ENCODE peak calls at places on chromosome 1, in four cellular contexts. One of them, this sample, is unnamed.

GRCh38 chr1:203612932-203613682 is 13.5 kb upstream of the ATP2B4 start:
- DNase-seq in neural progenitor cell: no peak
- DNase-seq in left cardiac atrium: no peak
- DNase-seq in astrocyte of the spinal cord: no peak
- DNase-seq in this sample: no peak

GRCh38 chr1:198775606-198776005 is 136.8 kb downstream of the PTPRC start:
- DNase-seq in astrocyte of the spinal cord: peak; percentile 92
- DNase-seq in left cardiac atrium: no peak
- DNase-seq in neural progenitor cell: no peak
- DNase-seq in this sample: no peak

GRCh38 chr1:61174060-61174788 is 91.9 kb downstream of the NFIA start:
- DNase-seq in astrocyte of the spinal cord: no peak
- DNase-seq in left cardiac atrium: no peak
- DNase-seq in neural progenitor cell: no peak
- DNase-seq in this sample: no peak

GRCh38 chr1:227541129-227541528 is 22.2 kb upstream of the ZNF678 start:
- DNase-seq in left cardiac atrium: no peak
- DNase-seq in neural progenitor cell: no peak
- DNase-seq in astrocyte of the spinal cord: no peak
- DNase-seq in this sample: no peak

GRCh38 chr1:67652800-67653199 is 32.2 kb upstream of the GADD45A start:
- DNase-seq in left cardiac atrium: no peak
- DNase-seq in astrocyte of the spinal cord: peak; percentile 74
- DNase-seq in neural progenitor cell: no peak
- DNase-seq in this sample: peak; percentile 65

GRCh38 chr1:147577033-147577773 is 35.9 kb downstream of the BCL9 start:
- DNase-seq in astrocyte of the spinal cord: no peak
- DNase-seq in neural progenitor cell: no peak
- DNase-seq in left cardiac atrium: no peak
- DNase-seq in this sample: no peak

GRCh38 chr1:29650476-29650875 is 414.2 kb downstream of the PTPRU start:
- DNase-seq in left cardiac atrium: no peak
- DNase-seq in neural progenitor cell: no peak
- DNase-seq in astrocyte of the spinal cord: no peak
- DNase-seq in this sample: no peak

GRCh38 chr1:5273280-5274003 is 619.0 kb downstream of the AJAP1 start:
- DNase-seq in left cardiac atrium: no peak
- DNase-seq in neural progenitor cell: peak; percentile 33
- DNase-seq in astrocyte of the spinal cord: no peak
- DNase-seq in this sample: no peak

GRCh38 chr1:207938016-207938415 is 27.1 kb upstream of the CD34 start:
- DNase-seq in left cardiac atrium: peak; percentile 49
- DNase-seq in neural progenitor cell: no peak
- DNase-seq in astrocyte of the spinal cord: peak; percentile 65
- DNase-seq in this sample: peak; percentile 35

GRCh38 chr1:204077979-204078696 is 5.2 kb downstream of the SOX13 start:
- DNase-seq in left cardiac atrium: no peak
- DNase-seq in neural progenitor cell: peak; percentile 83
- DNase-seq in astrocyte of the spinal cord: no peak
- DNase-seq in this sample: no peak

GRCh38 chr1:154998818-154999650 is 3.6 kb upstream of the ZBTB7B start:
- DNase-seq in neural progenitor cell: peak; percentile 84
- DNase-seq in left cardiac atrium: peak; percentile 77
- DNase-seq in astrocyte of the spinal cord: peak; percentile 70
- DNase-seq in this sample: peak; percentile 82

GRCh38 chr1:157418659-157419058 is 133.7 kb downstream of the FCRL5 start:
- DNase-seq in neural progenitor cell: no peak
- DNase-seq in left cardiac atrium: no peak
- DNase-seq in astrocyte of the spinal cord: no peak
- DNase-seq in this sample: no peak

GRCh38 chr1:155022927-155023236 is 10.7 kb downstream of the DCST2 start:
- DNase-seq in left cardiac atrium: no peak
- DNase-seq in astrocyte of the spinal cord: no peak
- DNase-seq in neural progenitor cell: no peak
- DNase-seq in this sample: no peak

GRCh38 chr1:110337704-110338199 is 1.4 kb upstream of the RBM15 start:
- DNase-seq in astrocyte of the spinal cord: no peak
- DNase-seq in left cardiac atrium: peak; percentile 64
- DNase-seq in neural progenitor cell: peak; percentile 68
- DNase-seq in this sample: no peak